ENCODE peak calls at places on chromosomes 7 and 10, in six cellular contexts. D is NCI-H2081; C is aorta; E is CD4-positive, alpha-beta T cell; Z is fibroblast of mammary gland; U is stromal cell of bone marrow. Q is an unnamed sample.

GRCh38 chr7:139557857-139558581 is 34.5 kb downstream of the CLEC2L start:
- DNase-seq in E (no peak), D (no peak), C (no peak), Z (no peak), U (no peak), Q (no peak)

GRCh38 chr7:106386958-106387357 is 102.2 kb upstream of the NAMPT start:
- DNase-seq in D (no peak), Z (no peak), E (no peak), U (no peak), C (no peak), Q (no peak)

GRCh38 chr7:108630002-108630401 is 60.3 kb downstream of the DNAJB9 start:
- DNase-seq in D (no peak), E (no peak), C (no peak), Z (peak), U (peak), Q (no peak)

GRCh38 chr7:67843001-67843400 is 846.4 kb downstream of the TYW1 start:
- DNase-seq in Z (no peak), E (no peak), C (no peak), U (no peak), D (no peak), Q (no peak)

GRCh38 chr10:71656220-71656619 is 63.4 kb downstream of the C10orf105 start:
- DNase-seq in C (no peak), E (no peak), Z (no peak), D (no peak), U (no peak), Q (no peak)

GRCh38 chr7:16688249-16688648 is 42.3 kb downstream of the BZW2 start:
- DNase-seq in Z (peak), C (no peak), D (no peak), E (no peak), U (no peak), Q (no peak)

GRCh38 chr7:17123020-17123419 is 175.4 kb upstream of the AHR start:
- DNase-seq in Z (peak), U (peak), E (no peak), D (no peak), C (no peak), Q (no peak)

GRCh38 chr10:15504101-15504840 is 133.2 kb upstream of the FAM171A1 start:
- DNase-seq in U (peak), Z (peak), E (no peak), D (no peak), C (no peak), Q (no peak)

GRCh38 chr7:152158801-152159587 is 133.5 kb downstream of the GALNT11 start:
- DNase-seq in E (no peak), Z (no peak), U (no peak), C (no peak), D (no peak), Q (no peak)

GRCh38 chr10:68348265-68348741 is 15.6 kb upstream of the PBLD start:
- DNase-seq in E (peak), U (no peak), Z (peak), D (peak), C (no peak), Q (no peak)

GRCh38 chr7:78736548-78736947 is 716.9 kb downstream of the MAGI2 start:
- DNase-seq in C (no peak), U (no peak), D (no peak), E (no peak), Z (no peak), Q (no peak)

GRCh38 chr7:96720843-96721242 is 11.2 kb upstream of the SEM1 start:
- DNase-seq in C (no peak), U (peak), D (no peak), E (no peak), Z (peak), Q (no peak)

GRCh38 chr7:2720024-2720423 is 32.0 kb downstream of the AMZ1 start:
- DNase-seq in E (no peak), U (no peak), C (no peak), Z (no peak), D (no peak), Q (no peak)

GRCh38 chr7:28808786-28809533 is 149.2 kb downstream of the TRIL start:
- DNase-seq in E (no peak), C (peak), U (peak), D (no peak), Z (peak), Q (no peak)

GRCh38 chr7:24706211-24707165 is 50.8 kb downstream of the GSDME start:
- DNase-seq in D (no peak), E (no peak), C (no peak), U (no peak), Z (no peak), Q (no peak)

GRCh38 chr7:138158739-138159528 is 82.7 kb downstream of the AKR1D1 start:
- DNase-seq in U (no peak), Z (no peak), E (no peak), D (no peak), C (no peak), Q (no peak)

GRCh38 chr10:125054664-125055273 is 105.6 kb downstream of the CTBP2 start:
- DNase-seq in U (no peak), E (no peak), C (peak), Z (no peak), D (no peak), Q (no peak)

GRCh38 chr7:54837167-54837566 is 78.2 kb upstream of the SEC61G start:
- DNase-seq in Z (peak), D (no peak), C (no peak), U (peak), E (no peak), Q (no peak)

GRCh38 chr10:14782691-14783363 is 8.1 kb upstream of the FAM107B start:
- DNase-seq in Z (no peak), E (no peak), D (no peak), U (no peak), C (no peak), Q (no peak)

GRCh38 chr7:149874644-149875028 is 867 bp downstream of the ATP6V0E2 start:
- DNase-seq in U (no peak), D (no peak), Z (no peak), C (no peak), E (no peak), Q (no peak)

GRCh38 chr7:45911311-45911710 is 9.8 kb downstream of the IGFBP3 start:
- DNase-seq in E (no peak), Z (no peak), D (no peak), U (no peak), C (no peak), Q (no peak)

GRCh38 chr10:7258948-7259523 is 151.8 kb downstream of the SFMBT2 start:
- DNase-seq in C (no peak), U (no peak), E (peak), Z (no peak), D (no peak), Q (peak)

GRCh38 chr10:107542607-107543006 is 378.1 kb upstream of the SORCS1 start:
- DNase-seq in E (no peak), C (no peak), D (no peak), Z (no peak), U (no peak), Q (no peak)

GRCh38 chr10:71551970-71552369 is 155.2 kb downstream of the CDH23 start:
- DNase-seq in D (no peak), U (no peak), Z (no peak), C (no peak), E (no peak), Q (no peak)

GRCh38 chr10:43965033-43965917 is 316.6 kb upstream of the ZNF32 start:
- DNase-seq in D (no peak), U (peak), E (no peak), Z (peak), C (peak), Q (no peak)

GRCh38 chr7:34991938-34992840 is 45.1 kb downstream of the DPY19L1 start:
- DNase-seq in D (no peak), U (no peak), C (no peak), E (peak), Z (peak), Q (peak)

GRCh38 chr7:42831051-42831952 is 80.6 kb downstream of the C7orf25 start:
- DNase-seq in E (no peak), U (peak), C (peak), D (no peak), Z (peak), Q (no peak)

GRCh38 chr10:91036807-91037405 is 116.0 kb upstream of the ANKRD1 start:
- DNase-seq in C (no peak), U (no peak), E (no peak), Z (peak), D (no peak), Q (no peak)

GRCh38 chr7:92691578-92691977 is 101.4 kb upstream of the FAM133B start:
- DNase-seq in Z (peak), D (peak), U (peak), E (no peak), C (no peak), Q (no peak)